ENCODE peak calls at places on chromosome 16, in five cellular contexts. D is sigmoid colon; F is cardiac muscle cell; V is ascending aorta; C is CD4-positive, CD25-positive, alpha-beta regulatory T cell. W is an unnamed sample.

GRCh38 chr16:47687694-47688093 is 226.6 kb downstream of the PHKB start:
- DNase-seq in D (no peak), F (no peak), V (no peak), C (no peak), W (no peak)

GRCh38 chr16:4682084-4682581 is 11.2 kb upstream of the NUDT16L1 start:
- DNase-seq in D (no peak), F (no peak), V (no peak), C (no peak), W (no peak)

GRCh38 chr16:72990003-72990521 is 57.9 kb downstream of the ZFHX3 start:
- DNase-seq in D (peak; percentile 95), F (peak; percentile 74), V (peak; percentile 94), C (no peak), W (no peak)

GRCh38 chr16:48330133-48330846 is 54.9 kb downstream of the SIAH1 start:
- DNase-seq in D (no peak), F (no peak), V (no peak), C (no peak), W (no peak)

GRCh38 chr16:75566889-75567255 is 693 bp downstream of the GABARAPL2 start:
- DNase-seq in D (no peak), F (no peak), V (peak; percentile 64), C (peak; percentile 16), W (peak; percentile 37)

GRCh38 chr16:55359946-55360345 is 35.9 kb downstream of the IRX6 start:
- DNase-seq in D (no peak), F (no peak), V (no peak), C (no peak), W (no peak)

GRCh38 chr16:35414563-35414962 is 1955.2 kb downstream of the TP53TG3F start:
- DNase-seq in D (no peak), F (no peak), V (no peak), C (no peak), W (no peak)

GRCh38 chr16:58515125-58515870 is at the start of gene SETD6:
- DNase-seq in D (peak; percentile 95), F (peak; percentile 92), V (peak; percentile 92), C (peak; percentile 71), W (peak; percentile 67)

GRCh38 chr16:11156401-11156800 is 99.6 kb downstream of the SOCS1 start:
- DNase-seq in D (no peak), F (no peak), V (no peak), C (no peak), W (no peak)

GRCh38 chr16:69845181-69845580 is 83.0 kb downstream of the WWP2 start:
- DNase-seq in D (no peak), F (no peak), V (no peak), C (no peak), W (no peak)

GRCh38 chr16:11909653-11910551 is 5.9 kb downstream of the GSPT1 start:
- DNase-seq in D (no peak), F (peak; percentile 2), V (no peak), C (no peak), W (no peak)

GRCh38 chr16:13873835-13874438 is 46.0 kb upstream of the ERCC4 start:
- DNase-seq in D (no peak), F (peak; percentile 49), V (no peak), C (no peak), W (no peak)

GRCh38 chr16:24677388-24677787 is 52.1 kb upstream of the TNRC6A start:
- DNase-seq in D (no peak), F (no peak), V (no peak), C (no peak), W (no peak)

GRCh38 chr16:26987631-26988030 is 79.1 kb upstream of the C16orf82 start:
- DNase-seq in D (no peak), F (peak; percentile 52), V (no peak), C (no peak), W (no peak)

GRCh38 chr16:65644821-65645220 is 523.0 kb upstream of the CDH11 start:
- DNase-seq in D (no peak), F (no peak), V (no peak), C (no peak), W (no peak)

GRCh38 chr16:66418165-66418962 is 8.7 kb upstream of the BEAN1 start:
- DNase-seq in D (peak; percentile 12), F (no peak), V (peak; percentile 19), C (no peak), W (no peak)

GRCh38 chr16:2027024-2028010 is 615 bp downstream of the NHERF2 start:
- DNase-seq in D (no peak), F (peak; percentile 30), V (no peak), C (no peak), W (no peak)

GRCh38 chr16:2663553-2664521 is 18.5 kb upstream of the KCTD5 start:
- DNase-seq in D (no peak), F (peak; percentile 57), V (no peak), C (no peak), W (no peak)

DNA sequence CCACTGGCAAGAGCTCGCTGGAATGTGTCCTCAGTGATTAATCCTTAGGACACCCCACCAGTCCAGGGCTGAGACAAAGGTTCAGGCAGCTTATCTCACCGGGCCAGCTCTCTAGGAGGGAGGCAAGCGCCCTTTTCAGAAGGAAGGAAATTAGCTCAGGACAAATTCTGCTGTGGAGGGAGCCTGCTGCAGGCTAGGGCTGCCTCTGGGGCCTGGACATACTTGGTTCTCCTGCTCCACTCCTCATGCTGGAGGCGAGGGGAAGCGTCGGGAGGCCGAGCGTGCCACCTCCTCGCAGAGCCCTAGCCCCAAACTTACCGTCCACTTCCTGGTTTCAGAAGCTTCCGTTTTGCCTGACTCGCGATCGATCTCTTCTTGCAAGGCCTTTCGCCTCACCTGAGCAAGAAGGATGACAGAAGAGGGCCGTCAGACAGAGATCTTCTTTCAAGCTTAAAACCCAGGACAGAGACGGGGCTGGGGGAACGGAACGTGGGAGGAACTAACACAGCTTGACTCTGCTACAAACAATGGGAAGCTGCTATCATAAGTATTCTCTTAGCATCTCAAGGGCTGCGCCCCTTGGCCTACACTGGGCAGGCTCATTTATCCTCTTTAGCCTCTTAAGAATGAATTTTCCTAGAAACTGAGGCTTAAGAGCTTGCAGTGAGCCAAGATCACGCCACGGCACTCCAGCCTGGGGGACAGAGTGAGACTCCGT is 7.7 kb downstream of the KNOP1 start:
- DNase-seq in D (no peak), F (no peak), V (no peak), C (no peak), W (no peak)
- H3K4me1 ChIP-seq in D (no peaks in the 10 kb centered on the region), F (no peaks in the 10 kb centered on the region), V (no peaks in the 10 kb centered on the region), C (no peaks in the 10 kb centered on the region), W (no peaks in the 10 kb centered on the region)

GRCh38 chr16:82990155-82990554 is 363.4 kb downstream of the CDH13 start:
- DNase-seq in D (no peak), F (peak; percentile 32), V (no peak), C (no peak), W (no peak)

GRCh38 chr16:82992826-82993225 is 366.1 kb downstream of the CDH13 start:
- DNase-seq in D (no peak), F (no peak), V (no peak), C (no peak), W (no peak)

GRCh38 chr16:82993415-82993814 is 366.6 kb downstream of the CDH13 start:
- DNase-seq in D (no peak), F (no peak), V (no peak), C (no peak), W (no peak)

GRCh38 chr16:82991941-82992675 is 365.3 kb downstream of the CDH13 start:
- DNase-seq in D (no peak), F (no peak), V (no peak), C (no peak), W (no peak)

GRCh38 chr16:82991435-82991834 is 364.7 kb downstream of the CDH13 start:
- DNase-seq in D (no peak), F (no peak), V (no peak), C (no peak), W (no peak)
- H3K9me3 ChIP-seq in D (no peaks in the 10 kb centered on the region), F (no peaks in the 10 kb centered on the region), V (no peaks in the 10 kb centered on the region), C (no peaks in the 10 kb centered on the region), W (no peaks in the 10 kb centered on the region)

DNA sequence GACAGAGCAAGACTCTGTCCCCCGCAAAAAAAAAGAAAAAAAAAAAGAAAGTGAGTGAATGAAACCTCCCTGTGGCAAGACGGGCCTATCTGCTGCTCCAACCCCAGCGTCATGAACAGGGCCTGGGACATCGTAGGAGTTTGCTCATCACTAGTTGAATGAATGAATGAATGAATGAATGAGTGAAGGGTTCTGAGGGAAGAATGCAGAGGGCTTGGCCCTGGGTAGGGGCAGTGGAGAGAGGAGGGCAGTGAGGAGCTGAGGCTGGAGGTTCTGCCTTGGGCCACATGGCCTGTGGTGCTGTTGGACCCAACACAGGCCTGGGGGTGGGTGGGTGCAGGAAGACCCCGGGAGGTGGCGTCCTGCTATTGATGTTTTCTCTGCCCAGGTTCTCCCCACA is 125.5 kb upstream of the CIBAR2 start:
- DNase-seq in D (no peak), F (no peak), V (no peak), C (no peak), W (no peak)
- H3K4me3 ChIP-seq in D (no peak overlapping the region), F (no peak overlapping the region), V (peak overlapping the region; percentile 2), C (no peak overlapping the region), W (no peak overlapping the region)

GRCh38 chr16:22337849-22338248 is 36.6 kb downstream of the CDR2 start:
- DNase-seq in D (no peak), F (no peak), V (no peak), C (no peak), W (no peak)

GRCh38 chr16:22335668-22336246 is 38.5 kb downstream of the POLR3E start:
- DNase-seq in D (no peak), F (no peak), V (no peak), C (no peak), W (no peak)

GRCh38 chr16:22333457-22333994 is 36.3 kb downstream of the POLR3E start:
- DNase-seq in D (peak; percentile 63), F (no peak), V (no peak), C (no peak), W (no peak)

GRCh38 chr16:22336581-22336980 is 37.8 kb downstream of the CDR2 start:
- DNase-seq in D (no peak), F (no peak), V (no peak), C (no peak), W (no peak)

GRCh38 chr16:22337045-22337444 is 37.4 kb downstream of the CDR2 start:
- DNase-seq in D (no peak), F (no peak), V (no peak), C (no peak), W (no peak)
- H3K4me1 ChIP-seq in D (no peaks in the 10 kb centered on the region), F (no peaks in the 10 kb centered on the region), V (no peaks in the 10 kb centered on the region), C (no peaks in the 10 kb centered on the region), W (no peaks in the 10 kb centered on the region)

GRCh38 chr16:82857693-82858337 is 231.0 kb downstream of the CDH13 start:
- DNase-seq in D (no peak), F (no peak), V (no peak), C (no peak), W (no peak)

GRCh38 chr16:82859638-82860037 is 232.9 kb downstream of the CDH13 start:
- DNase-seq in D (no peak), F (no peak), V (no peak), C (no peak), W (no peak)

GRCh38 chr16:82864332-82865040 is 237.7 kb downstream of the CDH13 start:
- DNase-seq in D (no peak), F (no peak), V (no peak), C (no peak), W (no peak)

GRCh38 chr16:82865412-82865811 is 238.6 kb downstream of the CDH13 start:
- DNase-seq in D (no peak), F (no peak), V (no peak), C (no peak), W (no peak)

DNA sequence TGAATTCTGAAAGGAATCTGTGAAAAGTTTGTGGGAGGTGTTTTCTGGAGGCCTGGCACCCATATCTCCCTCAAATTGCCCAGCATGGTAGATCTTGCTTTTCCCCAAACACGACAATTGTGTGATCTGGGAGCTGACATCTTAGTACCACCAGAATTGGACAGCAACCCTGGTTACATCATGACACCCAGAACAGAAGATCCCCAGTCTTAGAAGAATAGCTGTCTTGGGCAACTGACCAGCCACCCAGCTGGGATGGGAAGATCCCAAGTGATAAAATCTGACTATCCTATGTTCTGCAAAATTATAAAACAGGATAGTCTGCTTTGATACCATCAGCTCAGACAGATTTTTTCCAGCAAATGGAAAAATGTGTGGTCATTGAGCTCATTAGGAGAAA is 235.3 kb downstream of the CDH13 start:
- DNase-seq in D (no peak), F (no peak), V (no peak), C (no peak), W (no peak)
- H3K9me3 ChIP-seq in D (no peaks in the 10 kb centered on the region), F (no peaks in the 10 kb centered on the region), V (no peaks in the 10 kb centered on the region), C (peaks cover 2% of the 10 kb centered on the region), W (no peaks in the 10 kb centered on the region)